ENCODE peak calls at places on chromosomes 2 and 18, in four cellular contexts. S is aorta, C is right cardiac atrium, U is GM23248. I is an unnamed sample.

GRCh38 chr2:120972286-120972685 is 236.6 kb downstream of the GLI2 start:
- DNase-seq in S (no peak), C (no peak), U (no peak), I (no peak)

GRCh38 chr18:77207540-77207939 is 42.1 kb upstream of the GALR1 start:
- DNase-seq in S (peak; percentile 90), C (peak; percentile 89), U (peak; percentile 89), I (peak; percentile 11)

GRCh38 chr2:215841175-215841816 is 172.1 kb downstream of the MREG start:
- DNase-seq in S (no peak), C (no peak), U (no peak), I (no peak)

GRCh38 chr18:80192653-80193385 is 54.5 kb downstream of the PARD6G start:
- DNase-seq in S (no peak), C (no peak), U (no peak), I (no peak)

GRCh38 chr2:46779447-46779941 is 136.1 kb downstream of the MCFD2 start:
- DNase-seq in S (no peak), C (no peak), U (peak; percentile 67), I (no peak)

GRCh38 chr2:26693287-26693849 is 846 bp downstream of the KCNK3 start:
- DNase-seq in S (peak; percentile 86), C (peak; percentile 73), U (no peak), I (no peak)

GRCh38 chr2:197251576-197251975 is 59.0 kb downstream of the ANKRD44 start:
- DNase-seq in S (no peak), C (no peak), U (peak; percentile 85), I (no peak)

GRCh38 chr2:214226061-214226460 is 184.8 kb upstream of the VWC2L start:
- DNase-seq in S (no peak), C (no peak), U (no peak), I (no peak)

GRCh38 chr2:232236200-232236599 is 142.4 kb upstream of the ALPP start:
- DNase-seq in S (no peak), C (no peak), U (peak; percentile 26), I (no peak)

GRCh38 chr2:220053919-220054318 is 426.5 kb downstream of the SLC4A3 start:
- DNase-seq in S (no peak), C (no peak), U (no peak), I (no peak)

GRCh38 chr2:41909584-41909983 is 138.2 kb upstream of the PKDCC start:
- DNase-seq in S (no peak), C (no peak), U (no peak), I (no peak)

GRCh38 chr2:84766791-84767190 is 114.1 kb downstream of the TRABD2A start:
- DNase-seq in S (no peak), C (no peak), U (no peak), I (no peak)

GRCh38 chr18:22564036-22564435 is 146.3 kb upstream of the CTAGE1 start:
- DNase-seq in S (no peak), C (no peak), U (peak; percentile 53), I (no peak)

GRCh38 chr2:119407430-119408220 is 24.0 kb upstream of the TMEM37 start:
- DNase-seq in S (no peak), C (no peak), U (peak; percentile 71), I (no peak)

GRCh38 chr2:65639156-65639876 is 206.9 kb upstream of the SPRED2 start:
- DNase-seq in S (no peak), C (no peak), U (peak; percentile 15), I (no peak)

GRCh38 chr18:29594494-29594893 is 1417.6 kb upstream of the CDH2 start:
- DNase-seq in S (no peak), C (no peak), U (no peak), I (no peak)

GRCh38 chr2:238501311-238501710 is 74.6 kb downstream of the ASB1 start:
- DNase-seq in S (no peak), C (no peak), U (no peak), I (no peak)

GRCh38 chr2:5690231-5690630 is 2.0 kb upstream of the SOX11 start:
- DNase-seq in S (no peak), C (no peak), U (no peak), I (no peak)

GRCh38 chr2:201279079-201279478 is 18.7 kb downstream of the CASP8 start:
- DNase-seq in S (no peak), C (no peak), U (no peak), I (no peak)

GRCh38 chr2:36380624-36381481 is 25.3 kb downstream of the CRIM1 start:
- DNase-seq in S (no peak), C (peak; percentile 44), U (no peak), I (no peak)

GRCh38 chr18:48767090-48767670 is 183.6 kb downstream of the SMAD7 start:
- DNase-seq in S (no peak), C (no peak), U (peak; percentile 50), I (no peak)

GRCh38 chr2:217277646-217278048 is 417.8 kb upstream of the TNP1 start:
- DNase-seq in S (peak; percentile 74), C (no peak), U (peak; percentile 97), I (peak; percentile 47)

GRCh38 chr2:71506754-71507153 is 53.4 kb downstream of the DYSF start:
- DNase-seq in S (no peak), C (no peak), U (no peak), I (no peak)

GRCh38 chr18:68083776-68084175 is 567.3 kb upstream of the DSEL start:
- DNase-seq in S (no peak), C (no peak), U (no peak), I (no peak)

GRCh38 chr2:207528980-207529329 is 807 bp upstream of the CREB1 start:
- DNase-seq in S (no peak), C (no peak), U (peak; percentile 52), I (peak; percentile 58)

GRCh38 chr2:213429516-213429915 is 145.3 kb downstream of the SPAG16 start:
- DNase-seq in S (no peak), C (no peak), U (peak; percentile 40), I (no peak)

GRCh38 chr2:97267411-97268074 is 154.6 kb downstream of the ANKRD36 start:
- DNase-seq in S (peak; percentile 74), C (peak; percentile 56), U (no peak), I (no peak)

GRCh38 chr18:6873352-6873751 is 143.8 kb downstream of the ARHGAP28 start:
- DNase-seq in S (no peak), C (no peak), U (no peak), I (no peak)
- H3K27ac ChIP-seq in S (no peak overlapping the region), C (no peak overlapping the region), U (no peak overlapping the region), I (no peak overlapping the region)

DNA sequence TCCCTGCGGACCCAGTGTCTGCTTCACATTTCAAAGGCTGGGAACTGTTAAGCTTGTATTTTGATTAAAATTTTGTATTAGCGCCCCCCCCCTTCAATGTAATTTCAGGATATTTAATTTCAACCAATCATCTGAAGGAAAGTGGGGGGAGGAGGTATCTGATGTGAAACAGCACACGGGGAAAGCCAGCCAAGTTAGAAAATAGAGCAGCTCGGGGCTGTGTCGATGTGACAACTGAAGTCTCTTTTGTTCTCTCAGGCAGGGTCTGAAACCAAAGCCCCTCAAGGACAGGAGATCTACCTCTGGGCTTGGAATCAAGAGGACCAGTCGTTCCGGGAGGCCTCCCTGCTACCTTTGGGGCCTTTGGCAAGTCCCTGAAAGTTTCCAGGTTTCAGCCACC is 39.4 kb downstream of the RDH14 start:
- DNase-seq in S (no peak), C (no peak), U (no peak), I (no peak)
- H3K27ac ChIP-seq in S (no peak overlapping the region), C (peak overlapping the region; percentile 84), U (no peak overlapping the region), I (no peak overlapping the region)

GRCh38 chr2:158893474-158893873 is 75.0 kb upstream of the TANC1 start:
- DNase-seq in S (no peak), C (no peak), U (no peak), I (no peak)
- H3K27ac ChIP-seq in S (no peak overlapping the region), C (no peak overlapping the region), U (peak overlapping the region; percentile 29), I (no peak overlapping the region)

DNA sequence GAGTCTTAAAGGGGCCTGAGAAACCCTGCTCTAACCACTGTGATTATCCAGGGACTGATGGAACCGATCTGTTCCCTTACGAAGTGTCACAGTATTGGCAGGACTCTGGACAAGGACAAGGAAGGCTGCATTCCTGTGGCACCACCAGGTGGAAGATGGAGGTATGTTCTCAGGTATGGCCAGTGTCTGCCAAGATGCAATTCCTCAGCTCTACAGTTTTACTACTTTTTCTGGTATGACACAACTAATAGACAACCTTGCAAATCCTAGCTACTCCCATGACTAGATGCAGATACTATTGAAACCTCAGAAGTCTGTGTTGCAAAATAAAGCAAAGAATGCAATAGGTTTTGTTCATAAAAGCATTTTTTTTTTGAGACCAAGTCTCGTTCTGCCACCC is 14.6 kb downstream of the RAB31 start:
- DNase-seq in S (no peak), C (no peak), U (peak; percentile 27), I (no peak)
- H3K27ac ChIP-seq in S (no peak overlapping the region), C (no peak overlapping the region), U (no peak overlapping the region), I (no peak overlapping the region)